ENCODE peak calls at places on chromosomes 13 and 19, in nine cellular contexts. F is activated CD4-positive, alpha-beta memory T cell treated with anti-CD3 and anti-CD28 coated beads, Interleukin-2, amount 10 ng/mL, durations not matched to agents 7 days and 5 days; G is stimulated activated CD8-positive, alpha-beta memory T cell treated with anti-CD3 and anti-CD28 coated beads, Interleukin-15, amount 100 ng/mL, for 4 hours; J is activated CD8-positive, alpha-beta T cell treated with anti-CD3 and anti-CD28 coated beads for 36 hours; B is ascending aorta; Y is dermis blood vessel endothelial cell; I is GF-D8; A is activated effector memory CD4-positive, alpha-beta T cell treated with anti-CD3 and anti-CD28 coated beads, Interleukin-2, amount 50 U/mL, for 16 hours; T is nucleus accumbens. D is an unnamed sample.

GRCh38 chr13:99873832-99874430 is 97.6 kb downstream of the ZIC5 start:
- DNase-seq in F (no peak), G (no peak), J (no peak), B (no peak), Y (no peak), I (no peak), A (no peak), T (no peak), D (no peak)

GRCh38 chr19:54937926-54938325 is 9.4 kb downstream of the NLRP7 start:
- DNase-seq in F (peak), G (no peak), J (peak), B (no peak), Y (no peak), I (no peak), A (no peak), T (no peak), D (no peak)

GRCh38 chr19:3397266-3398022 is 31.1 kb downstream of the NFIC start:
- DNase-seq in F (no peak), G (no peak), J (no peak), B (no peak), Y (no peak), I (no peak), A (no peak), T (peak), D (no peak)

GRCh38 chr19:51740356-51740755 is 11.3 kb downstream of the FPR1 start:
- DNase-seq in F (no peak), G (no peak), J (no peak), B (no peak), Y (no peak), I (no peak), A (no peak), T (no peak), D (no peak)

GRCh38 chr19:33212024-33212772 is 13.5 kb downstream of the SLC7A10 start:
- DNase-seq in F (no peak), G (no peak), J (no peak), B (no peak), Y (no peak), I (no peak), A (no peak), T (no peak), D (no peak)

GRCh38 chr13:98459171-98459681 is 117.7 kb downstream of the STK24 start:
- DNase-seq in F (no peak), G (no peak), J (no peak), B (no peak), Y (no peak), I (no peak), A (no peak), T (no peak), D (no peak)

GRCh38 chr19:31418055-31418454 is 68.8 kb upstream of the TSHZ3 start:
- DNase-seq in F (no peak), G (no peak), J (no peak), B (no peak), Y (no peak), I (no peak), A (no peak), T (no peak), D (no peak)

GRCh38 chr19:50328257-50329145 is 676 bp downstream of the KCNC3 start:
- DNase-seq in F (no peak), G (no peak), J (peak), B (no peak), Y (peak), I (no peak), A (no peak), T (no peak), D (no peak)

D was measured in esophagus squamous epithelium.